ENCODE peak calls at places on chromosomes 2 and 18, in five cellular contexts. C is lower lobe of right lung, N is sigmoid colon, M is upper lobe of right lung, W is aorta. L is an unnamed sample. For H3K4me1 and H3K9me3, the result is how much of the 10 kb centered on the place peaks cover.

GRCh38 chr2:44686561-44686960 is 254.9 kb upstream of the SIX3 start:
- DNase-seq in C (no peak), N (no peak), M (no peak), W (no peak), L (no peak)

GRCh38 chr18:12238861-12239260 is 15.3 kb upstream of the CIDEA start:
- DNase-seq in C (no peak), N (no peak), M (no peak), W (no peak), L (no peak)

GRCh38 chr18:3525870-3526420 is 76.0 kb downstream of the TGIF1 start:
- DNase-seq in C (no peak), N (no peak), M (no peak), W (no peak), L (no peak)

GRCh38 chr2:32384529-32384928 is 27.7 kb downstream of the BIRC6 start:
- DNase-seq in C (no peak), N (no peak), M (no peak), W (no peak), L (no peak)

GRCh38 chr2:67633212-67633856 is 236.2 kb downstream of the ETAA1 start:
- DNase-seq in C (no peak), N (no peak), M (no peak), W (no peak), L (no peak)

GRCh38 chr2:224449212-224450147 is 47.6 kb upstream of the FAM124B start:
- DNase-seq in C (no peak), N (no peak), M (no peak), W (no peak), L (no peak)

GRCh38 chr2:106572541-106573148 is 85.5 kb downstream of the CD8B2 start:
- DNase-seq in C (no peak), N (no peak), M (no peak), W (no peak), L (no peak)

GRCh38 chr2:3208179-3208578 is 169.4 kb downstream of the EIPR1 start:
- DNase-seq in C (no peak), N (no peak), M (no peak), W (no peak), L (no peak)

GRCh38 chr2:173401716-173402326 is 47.1 kb downstream of the CDCA7 start:
- DNase-seq in C (no peak), N (no peak), M (no peak), W (no peak), L (no peak)

GRCh38 chr18:40473221-40473620 is 1481.8 kb upstream of the PIK3C3 start:
- DNase-seq in C (no peak), N (no peak), M (no peak), W (no peak), L (no peak)

GRCh38 chr2:181304011-181304844 is 153.0 kb upstream of the ITGA4 start:
- DNase-seq in C (no peak), N (no peak), M (no peak), W (no peak), L (no peak)

GRCh38 chr2:183091954-183092345 is 13.4 kb downstream of the DUSP19 start:
- DNase-seq in C (no peak), N (no peak), M (no peak), W (no peak), L (no peak)

GRCh38 chr2:183089192-183089851 is 10.8 kb downstream of the DUSP19 start:
- DNase-seq in C (no peak), N (no peak), M (no peak), W (no peak), L (no peak)

GRCh38 chr2:183091318-183091953 is 12.9 kb downstream of the DUSP19 start:
- DNase-seq in C (no peak), N (no peak), M (no peak), W (no peak), L (no peak)

GRCh38 chr2:183088061-183088460 is 9.5 kb downstream of the DUSP19 start:
- DNase-seq in C (no peak), N (no peak), M (no peak), W (no peak), L (no peak)

GRCh38 chr2:183093857-183094657 is 15.5 kb downstream of the DUSP19 start:
- DNase-seq in C (no peak), N (no peak), M (no peak), W (no peak), L (no peak)
- H3K4me3 ChIP-seq in C (no peak), N (no peak), M (no peak), W (no peak), L (no peak)

DNA sequence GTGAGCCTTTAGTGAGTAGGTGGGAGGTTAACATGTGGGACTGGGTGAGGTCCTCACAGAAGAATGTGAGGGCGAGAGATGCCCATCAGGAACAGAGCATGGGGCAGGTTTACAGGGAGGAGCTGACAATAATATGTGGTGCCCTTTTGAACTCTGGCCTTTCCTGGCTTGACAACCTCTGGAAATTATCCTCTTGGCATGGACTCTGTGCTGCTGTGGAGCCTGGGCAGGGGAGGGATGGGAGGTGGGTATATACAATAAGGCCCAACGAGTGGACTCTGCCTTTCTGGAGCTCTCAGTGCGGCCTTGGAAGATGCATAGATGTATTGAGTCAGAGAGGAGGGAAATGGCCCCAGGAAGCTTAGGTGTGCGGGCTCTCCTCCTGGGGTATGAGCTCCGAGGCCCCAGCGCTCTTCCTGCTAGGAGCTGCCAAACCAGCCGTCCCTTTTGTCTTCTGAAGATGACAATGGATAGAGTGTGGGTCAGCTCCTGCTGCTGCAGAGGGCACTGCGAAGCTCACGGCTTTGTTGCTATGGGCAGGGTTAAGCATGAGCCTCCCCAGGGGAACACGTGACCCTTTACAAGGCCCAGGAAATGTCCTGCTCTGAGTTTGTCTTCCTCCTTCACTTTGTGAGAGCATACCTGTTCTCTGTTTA is 8.7 kb upstream of the PSD4 start:
- DNase-seq in C (no peak), N (no peak), M (no peak), W (no peak), L (no peak)
- H3K4me1 ChIP-seq in C (under half), N (under half), M (under half), W (under half), L (under half)

GRCh38 chr2:176097820-176098365 is 1.7 kb upstream of the HOXD12 start:
- DNase-seq in C (no peak), N (no peak), M (no peak), W (no peak), L (no peak)
- H3K9me3 ChIP-seq in C (under half), N (under half), M (under half), W (under half), L (under half)

GRCh38 chr18:55877321-55877720 is 289.3 kb upstream of the TCF4 start:
- DNase-seq in C (no peak), N (no peak), M (no peak), W (no peak), L (no peak)

GRCh38 chr18:55879331-55879730 is 291.3 kb upstream of the TCF4 start:
- DNase-seq in C (no peak), N (no peak), M (no peak), W (no peak), L (no peak)

GRCh38 chr18:55878224-55878623 is 290.2 kb upstream of the TCF4 start:
- DNase-seq in C (no peak), N (no peak), M (no peak), W (no peak), L (no peak)

GRCh38 chr18:55876254-55876653 is 288.3 kb upstream of the TCF4 start:
- DNase-seq in C (no peak), N (no peak), M (no peak), W (no peak), L (no peak)

DNA sequence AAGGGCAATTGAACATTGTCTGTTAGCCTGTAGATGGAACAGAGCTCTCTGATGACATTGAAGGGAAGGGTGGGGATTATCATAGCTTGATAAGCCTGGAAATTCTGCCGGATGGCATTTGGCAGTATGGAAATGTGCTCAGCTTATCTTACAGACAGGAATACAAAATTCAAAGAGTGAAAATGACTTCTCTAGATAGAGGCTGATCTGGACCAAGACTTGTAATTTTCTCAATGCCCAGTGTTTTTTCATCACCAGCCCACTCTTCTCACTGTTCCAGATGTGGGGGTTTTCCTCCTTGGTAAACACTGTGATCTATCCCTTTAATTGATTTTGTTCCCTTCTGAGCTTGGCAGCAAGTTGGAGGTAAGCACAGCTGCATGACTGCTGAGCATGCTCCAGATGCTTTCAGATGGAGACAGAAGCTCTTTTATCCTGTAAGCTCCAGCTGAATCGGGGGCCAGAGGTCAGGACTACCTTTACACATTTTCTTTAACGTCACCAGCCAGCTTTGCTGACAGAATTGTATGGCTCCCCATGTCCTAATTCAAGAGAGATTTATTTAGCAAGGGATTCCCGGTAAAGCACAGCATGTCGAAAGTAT is 287.4 kb upstream of the TCF4 start:
- DNase-seq in C (no peak), N (no peak), M (no peak), W (no peak), L (no peak)
- H3K4me3 ChIP-seq in C (no peak), N (no peak), M (no peak), W (no peak), L (no peak)

GRCh38 chr2:135373702-135374101 is 157.3 kb downstream of the ZRANB3 start:
- DNase-seq in C (no peak), N (no peak), M (no peak), W (no peak), L (no peak)

DNA sequence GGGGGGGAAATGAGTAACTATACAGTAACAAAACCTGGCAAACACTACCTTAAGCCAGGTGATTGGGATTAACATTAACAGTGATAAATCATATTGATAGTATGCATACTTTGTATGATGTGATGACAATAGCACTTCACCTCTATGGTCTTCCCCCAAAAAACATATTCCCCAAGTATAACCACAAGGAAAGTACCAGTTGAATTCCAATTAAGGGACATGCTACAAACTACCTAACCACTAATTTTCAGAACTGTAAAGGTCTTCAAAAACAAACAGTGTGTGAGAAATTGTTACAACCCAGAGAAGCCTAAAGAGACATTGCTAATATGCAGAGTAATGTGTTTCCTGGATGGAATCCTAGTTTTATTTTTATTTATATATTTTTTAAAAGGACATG is 152.4 kb downstream of the ZRANB3 start:
- DNase-seq in C (no peak), N (no peak), M (no peak), W (no peak), L (no peak)
- H3K4me1 ChIP-seq in C (under half), N (under half), M (under half), W (under half), L (under half)

GRCh38 chr18:14975431-14975830 is 227.5 kb downstream of the ANKRD30B start:
- DNase-seq in C (no peak), N (no peak), M (no peak), W (no peak), L (no peak)
- H3K9me3 ChIP-seq in C (under half), N (under half), M (under half), W (under half), L (under half)

GRCh38 chr18:58578321-58578720 is 50.6 kb downstream of the ALPK2 start:
- DNase-seq in C (no peak), N (no peak), M (no peak), W (no peak), L (no peak)
- H3K4me3 ChIP-seq in C (no peak), N (no peak), M (no peak), W (no peak), L (peak)

GRCh38 chr2:69204654-69205053 is 182.4 kb downstream of the GFPT1 start:
- DNase-seq in C (no peak), N (no peak), M (no peak), W (no peak), L (no peak)
- H3K4me1 ChIP-seq in C (under half), N (under half), M (under half), W (under half), L (under half)